ENCODE peak calls at places on chromosome 13, in six cellular contexts. X is progenitor cell of endocrine pancreas; C is GM12865; M is choroid plexus epithelial cell; T is KG1; J is activated CD4-positive, CD25-positive, alpha-beta regulatory T cell. N is an unnamed sample.

GRCh38 chr13:107296804-107297203 is 728.9 kb upstream of the ARGLU1 start:
- DNase-seq in C (no peak), X (no peak), J (no peak), T (no peak), M (peak; percentile 67), N (no peak)

GRCh38 chr13:91313103-91313502 is 34.4 kb upstream of the MIR17HG start:
- DNase-seq in C (peak; percentile 69), T (no peak), J (no peak), M (peak; percentile 36), X (no peak), N (peak; percentile 27)

GRCh38 chr13:37313383-37313782 is 207.9 kb upstream of the CSNK1A1L start:
- DNase-seq in X (no peak), C (no peak), J (no peak), T (no peak), M (peak; percentile 44), N (no peak)

GRCh38 chr13:50613356-50613831 is 230.1 kb downstream of the DLEU7 start:
- DNase-seq in J (no peak), M (no peak), C (no peak), X (no peak), T (no peak), N (no peak)

GRCh38 chr13:109568273-109568900 is 218.0 kb downstream of the IRS2 start:
- DNase-seq in T (no peak), X (no peak), J (no peak), M (peak; percentile 36), C (no peak), N (no peak)

GRCh38 chr13:48769107-48769704 is 115.5 kb downstream of the CYSLTR2 start:
- DNase-seq in M (peak; percentile 97), X (peak; percentile 82), J (peak; percentile 76), C (peak; percentile 89), T (peak; percentile 86), N (peak; percentile 66)

GRCh38 chr13:112846411-112847115 is 122.5 kb upstream of the MCF2L start:
- DNase-seq in J (no peak), X (no peak), M (no peak), T (no peak), C (no peak), N (no peak)

GRCh38 chr13:107867701-107868661 is 347.4 kb downstream of the LIG4 start:
- DNase-seq in C (no peak), X (peak; percentile 49), T (no peak), J (no peak), M (peak; percentile 71), N (peak; percentile 92)

GRCh38 chr13:48873598-48873997 is 102.1 kb upstream of the FNDC3A start:
- DNase-seq in M (peak; percentile 31), T (no peak), X (no peak), C (no peak), J (no peak), N (no peak)

GRCh38 chr13:110965038-110965754 is 50.3 kb upstream of the ANKRD10 start:
- DNase-seq in T (no peak), C (peak; percentile 84), J (no peak), M (peak; percentile 43), X (no peak), N (no peak)

N was measured in SHP77.